ENCODE peak calls at places on chromosomes 4 and X, in seven cellular contexts. Q, X, L, V, M, R and E are unnamed samples.

GRCh38 chr4:7154351-7154981 is 37.9 kb upstream of the SORCS2 start:
- DNase-seq in Q (peak; percentile 53), X (no peak), L (no peak), V (no peak), M (peak; percentile 14), R (no peak), E (no peak)

GRCh38 chr4:125736057-125736456 is 421.3 kb downstream of the FAT4 start:
- DNase-seq in Q (no peak), X (no peak), L (no peak), V (peak; percentile 52), M (no peak), R (no peak), E (no peak)

GRCh38 chrX:119228506-119229290 is 7.4 kb upstream of the PGRMC1 start:
- DNase-seq in Q (no peak), X (no peak), L (no peak), V (peak; percentile 88), M (no peak), R (no peak), E (no peak)

GRCh38 chrX:72142094-72142843 is 10.6 kb upstream of the RTL5 start:
- DNase-seq in Q (no peak), X (no peak), L (no peak), V (no peak), M (no peak), R (no peak), E (no peak)

GRCh38 chr4:170446782-170447181 is 357.0 kb upstream of the AADAT start:
- DNase-seq in Q (no peak), X (no peak), L (no peak), V (no peak), M (no peak), R (no peak), E (no peak)

GRCh38 chr4:52577285-52577968 is 81.7 kb downstream of the USP46 start:
- DNase-seq in Q (no peak), X (no peak), L (no peak), V (peak; percentile 81), M (no peak), R (no peak), E (no peak)

GRCh38 chrX:123803331-123803983 is 56.4 kb upstream of the XIAP start:
- DNase-seq in Q (no peak), X (peak; percentile 24), L (no peak), V (peak; percentile 75), M (no peak), R (no peak), E (peak; percentile 80)

GRCh38 chrX:155259752-155260151 is 4.5 kb downstream of the RAB39B start:
- DNase-seq in Q (no peak), X (no peak), L (no peak), V (no peak), M (no peak), R (no peak), E (no peak)

GRCh38 chr4:94468093-94468492 is 16.4 kb downstream of the PDLIM5 start:
- DNase-seq in Q (no peak), X (no peak), L (no peak), V (no peak), M (no peak), R (no peak), E (no peak)

GRCh38 chr4:73576366-73576765 is 43.9 kb downstream of the RASSF6 start:
- DNase-seq in Q (no peak), X (no peak), L (no peak), V (peak; percentile 29), M (no peak), R (no peak), E (no peak)

GRCh38 chrX:44244008-44244407 is 99.5 kb downstream of the EFHC2 start:
- DNase-seq in Q (no peak), X (no peak), L (no peak), V (peak; percentile 29), M (no peak), R (no peak), E (peak; percentile 13)

GRCh38 chrX:118682258-118683014 is 45.0 kb upstream of the IL13RA1 start:
- DNase-seq in Q (no peak), X (no peak), L (no peak), V (no peak), M (no peak), R (no peak), E (no peak)

GRCh38 chr4:47852121-47852520 is 14.3 kb upstream of the CORIN start:
- DNase-seq in Q (no peak), X (no peak), L (no peak), V (peak; percentile 92), M (peak; percentile 39), R (no peak), E (no peak)

GRCh38 chr4:56843421-56843899 is 22.0 kb upstream of the SPINK2 start:
- DNase-seq in Q (peak; percentile 64), X (no peak), L (no peak), V (no peak), M (no peak), R (no peak), E (no peak)

GRCh38 chr4:111535792-111536191 is 609.5 kb upstream of the FAM241A start:
- DNase-seq in Q (no peak), X (no peak), L (no peak), V (no peak), M (no peak), R (no peak), E (no peak)

GRCh38 chr4:188484256-188484655 is 345.0 kb downstream of the TRIML1 start:
- DNase-seq in Q (no peak), X (no peak), L (no peak), V (no peak), M (no peak), R (no peak), E (no peak)

DNA sequence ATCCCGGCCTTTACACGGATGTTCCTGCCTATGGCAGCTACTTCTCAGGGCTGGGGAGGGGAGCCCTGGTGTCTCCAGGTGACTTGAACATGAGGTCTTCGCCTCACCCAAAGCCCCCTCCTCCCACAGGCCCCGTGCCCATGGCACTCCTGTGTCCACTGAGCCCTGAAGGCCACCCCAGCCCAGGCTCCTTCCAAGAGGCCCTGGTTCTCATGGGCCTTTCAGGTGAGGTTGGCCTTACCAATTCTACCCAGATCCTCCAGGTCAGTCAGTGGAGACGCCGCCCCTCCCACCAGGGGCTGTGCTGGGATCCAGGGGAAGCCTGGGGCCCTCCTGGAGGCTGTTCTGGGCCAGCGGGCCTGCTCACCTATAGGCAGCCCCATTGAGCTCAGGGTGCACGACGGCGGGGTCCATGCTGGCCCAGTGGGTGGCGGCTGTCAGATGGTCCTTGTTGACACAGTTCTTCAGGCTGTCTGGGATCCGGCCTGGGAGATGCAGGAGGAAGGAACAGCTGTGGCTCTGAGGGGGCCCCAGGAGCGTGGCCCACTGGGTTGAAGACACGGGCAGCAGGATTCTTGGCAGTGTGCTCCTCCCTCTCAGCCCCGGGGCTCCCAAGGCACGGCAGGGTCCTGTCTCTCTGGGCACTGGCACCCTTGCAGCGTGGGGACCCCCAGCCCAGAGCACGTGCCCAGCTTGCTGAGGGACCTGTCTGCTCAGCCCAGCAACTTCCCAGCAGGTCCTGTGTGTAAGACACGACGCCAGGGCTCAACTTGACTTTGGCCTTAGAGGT is 36.2 kb downstream of the CTBP1 start:
- DNase-seq in Q (peak; percentile 73), X (no peak), L (no peak), V (no peak), M (no peak), R (no peak), E (no peak)
- H3K4me1 ChIP-seq in Q (peaks cover 39% of the 10 kb centered on the region), X (peaks cover 58% of the 10 kb centered on the region), L (peaks cover 50% of the 10 kb centered on the region), V (peaks cover 30% of the 10 kb centered on the region), M (peaks cover 62% of the 10 kb centered on the region), R (peaks cover 75% of the 10 kb centered on the region), E (no peaks in the 10 kb centered on the region)

GRCh38 chr4:174307694-174308093 is 24.0 kb downstream of the CEP44 start:
- DNase-seq in Q (no peak), X (no peak), L (no peak), V (no peak), M (no peak), R (no peak), E (no peak)
- TF ChIP-seq CTCF in Q (no peak), X (no peak), L (no peak), V (no peak), M (no peak), R (no peak), E (no peak)

GRCh38 chr4:17807446-17807845 is 3.1 kb downstream of the DCAF16 start:
- DNase-seq in Q (no peak), X (no peak), L (no peak), V (peak; percentile 8), M (no peak), R (no peak), E (no peak)
- H3K36me3 ChIP-seq in Q (peaks cover 32% of the 10 kb centered on the region), X (peaks cover 30% of the 10 kb centered on the region), L (peaks cover 25% of the 10 kb centered on the region), V (peaks cover 19% of the 10 kb centered on the region), M (no peaks in the 10 kb centered on the region), R (peaks cover 25% of the 10 kb centered on the region), E (no peaks in the 10 kb centered on the region)

GRCh38 chr4:3204021-3204431 is 44.9 kb upstream of the MSANTD1 start:
- DNase-seq in Q (no peak), X (no peak), L (peak; percentile 37), V (peak; percentile 67), M (peak; percentile 57), R (no peak), E (no peak)
- H3K4me1 ChIP-seq in Q (peaks cover 13% of the 10 kb centered on the region), X (no peaks in the 10 kb centered on the region), L (peaks cover 27% of the 10 kb centered on the region), V (peaks cover 18% of the 10 kb centered on the region), M (no peaks in the 10 kb centered on the region), R (peaks cover 9% of the 10 kb centered on the region), E (no peaks in the 10 kb centered on the region)

GRCh38 chr4:109682875-109683274 is 20.4 kb downstream of the CASP6 start:
- DNase-seq in Q (no peak), X (no peak), L (no peak), V (no peak), M (no peak), R (no peak), E (no peak)

DNA sequence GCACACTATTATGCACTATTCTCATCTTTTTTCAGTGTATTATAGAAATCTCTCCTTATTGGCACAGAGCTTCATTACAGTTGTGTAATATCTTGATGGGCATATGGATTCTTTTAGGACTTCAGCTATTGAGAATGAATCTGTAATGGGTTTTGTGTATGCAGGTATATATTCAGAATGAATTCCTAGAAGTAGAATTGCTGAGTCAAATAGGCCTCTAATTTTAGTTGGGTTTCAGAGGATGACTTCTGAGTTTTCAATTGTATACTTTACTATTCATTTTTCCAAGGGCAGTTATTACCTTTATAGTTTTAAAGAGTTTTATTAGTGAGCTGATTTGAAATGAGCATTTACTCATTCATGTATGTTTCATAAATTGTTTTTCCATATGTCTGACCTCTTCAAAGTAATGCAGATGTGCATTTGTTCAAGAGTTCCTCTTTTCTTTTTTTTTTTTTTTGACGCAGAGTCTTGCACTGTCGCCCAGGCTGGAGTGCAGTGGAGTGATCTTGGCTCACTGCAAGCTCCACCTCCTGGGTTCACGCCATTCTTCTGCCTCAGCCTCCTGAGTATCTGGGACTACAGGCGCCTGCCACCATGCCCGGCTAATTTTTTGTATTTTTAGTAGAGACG is 19.5 kb downstream of the CASP6 start:
- DNase-seq in Q (no peak), X (no peak), L (no peak), V (no peak), M (no peak), R (no peak), E (no peak)
- TF ChIP-seq CTCF in Q (no peak), X (no peak), L (no peak), V (no peak), M (no peak), R (no peak), E (no peak)